ENCODE peak calls at places on chromosomes 16 and 17, in four cellular contexts. N is A549; R is CD4-positive, alpha-beta memory T cell; J is uterus. E is an unnamed sample.
A peak's percentile ranks its signal among the peaks of the same experiment; 100 is the strongest.

GRCh38 chr17:15255713-15256454 is 9.2 kb downstream of the PMP22 start:
- DNase-seq in N (no peak), R (no peak), J (peak; percentile 46), E (no peak)

GRCh38 chr17:68533887-68534700 is 21.9 kb downstream of the PRKAR1A start:
- DNase-seq in N (no peak), R (no peak), J (no peak), E (no peak)

GRCh38 chr17:31392002-31392855 is 754 bp downstream of the RAB11FIP4 start:
- DNase-seq in N (no peak), R (no peak), J (no peak), E (no peak)

GRCh38 chr16:71441348-71441781 is 489 bp downstream of the TLE7 start:
- DNase-seq in N (no peak), R (peak; percentile 11), J (no peak), E (no peak)

GRCh38 chr17:31858647-31859486 is at the start of gene COPRS:
- DNase-seq in N (peak; percentile 81), R (peak; percentile 78), J (peak; percentile 86), E (peak; percentile 84)

GRCh38 chr17:77186141-77186604 is 45.4 kb downstream of the SEC14L1 start:
- DNase-seq in N (no peak), R (no peak), J (no peak), E (no peak)

GRCh38 chr16:84044108-84044488 is 1.5 kb upstream of the SLC38A8 start:
- DNase-seq in N (peak; percentile 42), R (no peak), J (no peak), E (peak; percentile 36)

GRCh38 chr17:62660629-62661118 is 33.2 kb downstream of the MRC2 start:
- DNase-seq in N (no peak), R (no peak), J (no peak), E (no peak)

GRCh38 chr17:18248300-18248731 is 10.2 kb downstream of the FLII start:
- DNase-seq in N (peak; percentile 98), R (peak; percentile 68), J (peak; percentile 72), E (peak; percentile 78)

GRCh38 chr16:88777801-88778415 is 7.1 kb downstream of the PIEZO1 start:
- DNase-seq in N (no peak), R (no peak), J (no peak), E (no peak)

GRCh38 chr17:10757067-10757466 is 27.2 kb upstream of the TMEM220 start:
- DNase-seq in N (no peak), R (no peak), J (no peak), E (no peak)

GRCh38 chr16:89357460-89357859 is 132.9 kb downstream of the ANKRD11 start:
- DNase-seq in N (no peak), R (no peak), J (no peak), E (peak; percentile 64)

GRCh38 chr16:59192551-59193199 is 458.6 kb upstream of the GOT2 start:
- DNase-seq in N (no peak), R (no peak), J (no peak), E (no peak)

GRCh38 chr16:63612462-63613227 is 1509.2 kb downstream of the CDH11 start:
- DNase-seq in N (no peak), R (no peak), J (no peak), E (no peak)

GRCh38 chr16:2212362-2213324 is 2.0 kb upstream of the BRICD5 start:
- DNase-seq in N (no peak), R (no peak), J (no peak), E (peak; percentile 78)

GRCh38 chr17:9900744-9901143 is 4.3 kb downstream of the RCVRN start:
- DNase-seq in N (no peak), R (no peak), J (peak; percentile 46), E (no peak)

GRCh38 chr17:4502466-4503154 is 3.9 kb downstream of the SPNS2 start:
- DNase-seq in N (no peak), R (no peak), J (no peak), E (no peak)

GRCh38 chr16:19118938-19119431 is 5.2 kb downstream of the ITPRIPL2 start:
- DNase-seq in N (peak; percentile 82), R (no peak), J (peak; percentile 69), E (no peak)

GRCh38 chr17:16989230-16989952 is 17.5 kb upstream of the TNFRSF13B start:
- DNase-seq in N (no peak), R (peak; percentile 48), J (no peak), E (peak; percentile 34)

GRCh38 chr17:47950448-47950847 is 7.2 kb downstream of the PRR15L start:
- DNase-seq in N (no peak), R (no peak), J (no peak), E (no peak)

GRCh38 chr16:3959148-3959547 is 78.6 kb upstream of the CREBBP start:
- DNase-seq in N (no peak), R (no peak), J (no peak), E (no peak)

DNA sequence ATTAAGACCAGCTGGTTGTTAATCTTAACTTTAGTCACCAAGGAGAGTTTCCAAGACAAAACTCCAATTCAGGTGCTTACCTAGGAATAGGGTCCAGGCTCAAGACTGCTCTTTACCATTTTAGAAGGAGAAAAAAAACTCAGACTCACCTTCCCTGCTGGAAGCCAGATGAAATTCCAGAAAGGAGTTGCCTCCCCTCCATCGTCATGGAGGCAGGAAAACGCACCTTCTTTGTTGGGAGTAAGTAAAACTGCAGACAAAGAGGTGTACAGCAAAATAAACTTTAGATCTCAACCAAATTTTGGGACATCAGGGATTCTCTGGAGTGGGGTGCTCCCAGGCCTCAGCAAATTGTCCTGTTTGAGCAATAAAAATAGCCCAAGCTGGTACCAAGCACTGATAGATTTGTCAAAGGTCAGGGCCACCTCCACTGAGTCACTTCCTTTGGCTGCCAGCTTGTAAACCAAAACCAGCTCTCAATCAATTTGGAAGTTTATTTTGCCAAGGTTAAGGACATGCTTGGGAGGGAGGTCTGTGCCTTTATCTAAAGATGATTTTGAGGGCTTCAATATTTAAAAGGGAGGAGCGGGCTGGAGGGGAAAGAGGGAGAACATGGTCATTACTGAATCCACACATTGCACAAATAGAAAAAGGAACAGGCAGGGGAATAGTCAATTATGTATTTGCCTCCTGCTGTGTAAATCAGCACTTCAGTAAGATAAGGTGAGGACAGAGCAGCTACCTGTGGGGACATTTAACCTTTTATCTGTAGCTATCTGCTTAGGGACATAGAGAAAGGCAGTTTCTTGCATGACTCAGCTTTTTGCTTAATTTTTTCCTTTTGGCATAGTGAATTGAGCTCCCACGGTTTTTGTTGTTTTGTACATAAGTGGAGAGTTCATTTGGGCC is 1.5 kb upstream of the ALDH3A2 start:
- DNase-seq in N (no peak), R (no peak), J (no peak), E (peak; percentile 60)
- H3K4me3 ChIP-seq in N (peak overlapping the region; percentile 82), R (no peak overlapping the region), J (peak overlapping the region; percentile 81), E (peak overlapping the region; percentile 62)

GRCh38 chr17:78893684-78894083 is 9.3 kb downstream of the CEP295NL start:
- DNase-seq in N (no peak), R (no peak), J (no peak), E (no peak)
- H3K4me1 ChIP-seq in N (peaks cover 3% of the 10 kb centered on the region), R (peaks cover 27% of the 10 kb centered on the region), J (no peaks in the 10 kb centered on the region), E (no peaks in the 10 kb centered on the region)

GRCh38 chr17:40159456-40159855 is 17.8 kb upstream of the RAPGEFL1 start:
- DNase-seq in N (no peak), R (no peak), J (no peak), E (no peak)
- H3K4me3 ChIP-seq in N (no peak overlapping the region), R (no peak overlapping the region), J (no peak overlapping the region), E (no peak overlapping the region)

GRCh38 chr17:28941251-28941650 is 10.1 kb downstream of the PHF12 start:
- DNase-seq in N (no peak), R (no peak), J (no peak), E (no peak)
- H3K4me1 ChIP-seq in N (peaks cover 23% of the 10 kb centered on the region), R (peaks cover 84% of the 10 kb centered on the region), J (peaks cover 11% of the 10 kb centered on the region), E (peaks cover 15% of the 10 kb centered on the region)

GRCh38 chr17:46179375-46179999 is 13.7 kb downstream of the KANSL1 start:
- DNase-seq in N (no peak), R (no peak), J (no peak), E (no peak)
- H3K4me3 ChIP-seq in N (no peak overlapping the region), R (no peak overlapping the region), J (no peak overlapping the region), E (no peak overlapping the region)

DNA sequence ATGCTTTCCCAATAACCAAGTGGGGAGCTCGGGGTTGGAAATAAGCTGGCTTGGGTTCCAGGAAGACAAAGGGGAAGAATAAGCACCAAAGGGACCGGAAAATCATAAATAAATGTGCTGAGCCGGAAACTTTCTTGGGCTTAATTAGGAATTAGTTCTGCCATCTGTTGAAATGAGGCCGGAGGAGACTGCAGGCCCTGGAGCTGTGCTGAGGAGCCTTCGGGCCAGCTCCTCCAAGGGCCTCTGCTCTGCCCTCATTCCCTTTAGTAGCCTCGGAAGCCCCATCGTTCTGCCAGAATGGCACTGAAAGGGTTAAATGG is 36.5 kb downstream of the GRIN2C start:
- DNase-seq in N (no peak), R (no peak), J (no peak), E (no peak)
- H3K4me1 ChIP-seq in N (no peaks in the 10 kb centered on the region), R (no peaks in the 10 kb centered on the region), J (no peaks in the 10 kb centered on the region), E (no peaks in the 10 kb centered on the region)

GRCh38 chr16:85947511-85948509 is 48.8 kb downstream of the IRF8 start:
- DNase-seq in N (no peak), R (peak; percentile 25), J (no peak), E (peak; percentile 69)
- H3K4me3 ChIP-seq in N (peak overlapping the region; percentile 10), R (peak overlapping the region; percentile 72), J (no peak overlapping the region), E (peak overlapping the region; percentile 41)

DNA sequence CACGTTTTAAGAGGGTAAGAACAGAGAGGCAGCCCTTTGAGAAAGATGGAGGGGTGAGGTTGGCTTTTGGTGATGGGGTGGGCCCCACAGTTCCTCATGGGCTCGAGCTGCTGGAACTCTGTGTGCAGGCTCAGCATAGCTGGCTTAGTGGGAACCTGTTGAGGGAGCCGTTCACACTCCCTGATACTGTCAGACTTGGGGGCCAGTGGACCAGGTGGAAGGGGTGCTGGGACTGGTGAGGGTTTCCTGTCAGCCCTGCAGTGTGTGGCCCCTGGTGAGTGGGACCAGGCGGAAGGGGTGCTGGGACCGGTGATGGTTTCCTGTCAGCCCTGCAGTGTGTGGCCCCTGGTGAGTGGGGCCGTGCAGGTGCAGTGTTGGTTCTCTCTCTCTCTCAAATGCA is 45.1 kb upstream of the ZNF750 start:
- DNase-seq in N (no peak), R (peak; percentile 23), J (no peak), E (peak; percentile 39)
- H3K4me1 ChIP-seq in N (no peaks in the 10 kb centered on the region), R (peaks cover 56% of the 10 kb centered on the region), J (no peaks in the 10 kb centered on the region), E (peaks cover 2% of the 10 kb centered on the region)

E was measured in small intestine.